ENCODE peak calls at places on chromosome 14, in ten cellular contexts. N is stromal cell of bone marrow, L is amniotic stem cell, Q is EL, C is substantia nigra, F is tibial nerve, U is ascending aorta, W is NCI-H748 treated with DMSO at 0.1 percent for 48 hours, J is amygdala, E is HFFc6. Y is an unnamed sample.

GRCh38 chr14:24271834-24272263 is 452 bp upstream of the RABGGTA start:
- DNase-seq in N (no peak), L (no peak), Q (no peak), C (no peak), F (no peak), U (no peak), W (no peak), J (no peak), E (no peak), Y (no peak)

GRCh38 chr14:36702484-36702883 is 40.8 kb downstream of the PAX9 start:
- DNase-seq in N (no peak), L (no peak), Q (no peak), C (no peak), F (no peak), U (no peak), W (no peak), J (no peak), E (no peak), Y (no peak)

GRCh38 chr14:98758440-98758839 is 513.6 kb downstream of the BCL11B start:
- DNase-seq in N (no peak), L (no peak), Q (no peak), C (no peak), F (no peak), U (no peak), W (no peak), J (no peak), E (no peak), Y (no peak)

GRCh38 chr14:89232366-89233070 is 184.5 kb downstream of the FOXN3 start:
- DNase-seq in N (no peak), L (no peak), Q (no peak), C (no peak), F (no peak), U (no peak), W (no peak), J (no peak), E (no peak), Y (no peak)

GRCh38 chr14:91573894-91574837 is 64.1 kb upstream of the PPP4R3A start:
- DNase-seq in N (peak; percentile 35), L (peak; percentile 7), Q (peak; percentile 58), C (no peak), F (peak; percentile 14), U (peak; percentile 89), W (peak; percentile 26), J (peak; percentile 56), E (peak; percentile 29), Y (peak; percentile 42)

GRCh38 chr14:94110552-94111181 is at the start of gene IFI27:
- DNase-seq in N (peak; percentile 70), L (no peak), Q (peak; percentile 95), C (no peak), F (peak; percentile 78), U (peak; percentile 66), W (no peak), J (no peak), E (no peak), Y (no peak)

GRCh38 chr14:96098309-96098998 is 59.3 kb downstream of the C14orf132 start:
- DNase-seq in N (peak; percentile 41), L (peak; percentile 38), Q (peak; percentile 69), C (no peak), F (no peak), U (peak; percentile 66), W (peak; percentile 53), J (no peak), E (peak; percentile 70), Y (no peak)

GRCh38 chr14:96263347-96264199 is 7.6 kb downstream of the BDKRB1 start:
- DNase-seq in N (no peak), L (no peak), Q (no peak), C (no peak), F (no peak), U (no peak), W (no peak), J (no peak), E (no peak), Y (no peak)

GRCh38 chr14:24064856-24065255 is 6.5 kb upstream of the CPNE6 start:
- DNase-seq in N (no peak), L (no peak), Q (no peak), C (no peak), F (no peak), U (no peak), W (no peak), J (no peak), E (no peak), Y (no peak)

GRCh38 chr14:104075530-104076151 is 9.9 kb upstream of the ASPG start:
- DNase-seq in N (no peak), L (no peak), Q (no peak), C (no peak), F (no peak), U (no peak), W (no peak), J (no peak), E (no peak), Y (no peak)

GRCh38 chr14:92657457-92658142 is 90.8 kb downstream of the LGMN start:
- DNase-seq in N (no peak), L (no peak), Q (no peak), C (no peak), F (peak; percentile 53), U (peak; percentile 80), W (no peak), J (no peak), E (no peak), Y (no peak)

GRCh38 chr14:68623828-68624227 is 169.0 kb downstream of the ZFP36L1 start:
- DNase-seq in N (no peak), L (no peak), Q (no peak), C (no peak), F (no peak), U (no peak), W (no peak), J (no peak), E (no peak), Y (no peak)

GRCh38 chr14:50967104-50967503 is 22.8 kb upstream of the PYGL start:
- DNase-seq in N (no peak), L (peak; percentile 10), Q (peak; percentile 44), C (no peak), F (no peak), U (no peak), W (no peak), J (no peak), E (no peak), Y (no peak)

GRCh38 chr14:90886297-90886830 is 70.1 kb upstream of the TTC7B start:
- DNase-seq in N (no peak), L (no peak), Q (no peak), C (no peak), F (no peak), U (no peak), W (no peak), J (no peak), E (no peak), Y (no peak)

GRCh38 chr14:58133739-58134138 is 18.3 kb downstream of the ARMH4 start:
- DNase-seq in N (no peak), L (no peak), Q (peak; percentile 76), C (no peak), F (no peak), U (no peak), W (no peak), J (no peak), E (peak; percentile 53), Y (no peak)

GRCh38 chr14:74720526-74720925 is 7.6 kb downstream of the FCF1 start:
- DNase-seq in N (no peak), L (no peak), Q (peak; percentile 69), C (no peak), F (no peak), U (no peak), W (no peak), J (no peak), E (peak; percentile 36), Y (no peak)

GRCh38 chr14:56334458-56334857 is 216.2 kb downstream of the PELI2 start:
- DNase-seq in N (peak; percentile 16), L (no peak), Q (no peak), C (no peak), F (no peak), U (no peak), W (no peak), J (no peak), E (peak; percentile 8), Y (no peak)

GRCh38 chr14:88013750-88014349 is 8.9 kb downstream of the GPR65 start:
- DNase-seq in N (peak; percentile 51), L (peak; percentile 55), Q (peak; percentile 60), C (peak; percentile 1), F (peak; percentile 77), U (peak; percentile 85), W (peak; percentile 88), J (peak; percentile 6), E (peak; percentile 61), Y (peak; percentile 45)

GRCh38 chr14:96953443-96953842 is 156.3 kb downstream of the VRK1 start:
- DNase-seq in N (no peak), L (no peak), Q (no peak), C (no peak), F (no peak), U (no peak), W (no peak), J (no peak), E (no peak), Y (no peak)

GRCh38 chr14:63204407-63205280 is at the start of gene RHOJ:
- DNase-seq in N (no peak), L (no peak), Q (peak; percentile 37), C (no peak), F (peak; percentile 26), U (no peak), W (peak; percentile 51), J (no peak), E (no peak), Y (no peak)

GRCh38 chr14:102927878-102928411 is 5.5 kb downstream of the AMN start:
- DNase-seq in N (no peak), L (no peak), Q (no peak), C (no peak), F (no peak), U (no peak), W (no peak), J (no peak), E (no peak), Y (no peak)

GRCh38 chr14:23399591-23399990 is 8.5 kb downstream of the MYH6 start:
- DNase-seq in N (no peak), L (no peak), Q (no peak), C (no peak), F (no peak), U (no peak), W (no peak), J (no peak), E (no peak), Y (no peak)

GRCh38 chr14:33564774-33565630 is 385.9 kb downstream of the EGLN3 start:
- DNase-seq in N (no peak), L (no peak), Q (peak; percentile 88), C (no peak), F (no peak), U (no peak), W (no peak), J (no peak), E (peak; percentile 11), Y (no peak)

GRCh38 chr14:23545740-23546411 is 5.7 kb downstream of the ZFHX2 start:
- DNase-seq in N (no peak), L (no peak), Q (no peak), C (no peak), F (no peak), U (no peak), W (no peak), J (no peak), E (no peak), Y (no peak)

GRCh38 chr14:64736271-64737131 is 32.3 kb downstream of the PLEKHG3 start:
- DNase-seq in N (no peak), L (no peak), Q (no peak), C (no peak), F (no peak), U (no peak), W (no peak), J (no peak), E (no peak), Y (no peak)

GRCh38 chr14:88233915-88234314 is 89.2 kb downstream of the KCNK10 start:
- DNase-seq in N (no peak), L (no peak), Q (peak; percentile 16), C (no peak), F (no peak), U (no peak), W (no peak), J (no peak), E (no peak), Y (no peak)

GRCh38 chr14:104939666-104940410 is 15.2 kb downstream of the PLD4 start:
- DNase-seq in N (no peak), L (no peak), Q (no peak), C (no peak), F (no peak), U (no peak), W (no peak), J (no peak), E (no peak), Y (no peak)

GRCh38 chr14:100539766-100540140 is 47.5 kb downstream of the BEGAIN start:
- DNase-seq in N (no peak), L (no peak), Q (no peak), C (no peak), F (no peak), U (peak; percentile 52), W (no peak), J (no peak), E (no peak), Y (no peak)